ENCODE peak calls at places on chromosomes 3 and 15, in eight cellular contexts. G is dorsolateral prefrontal cortex, D is amygdala, C is AG10803, X is OCI-LY7, A is GM06990, Q is retinal pigment epithelial cell, E is NCI-H2081. Y is an unnamed sample.

GRCh38 chr15:89419370-89419984 is 76.9 kb downstream of the RHCG start:
- DNase-seq in G (no peak), D (peak), C (no peak), X (peak), A (no peak), Q (no peak), E (no peak), Y (no peak)

GRCh38 chr3:183825380-183826161 is at the start of gene MAP6D1:
- DNase-seq in G (peak), D (peak), C (peak), X (peak), A (peak), Q (no peak), E (peak), Y (peak)

GRCh38 chr15:55981596-55982249 is 11.7 kb downstream of the NEDD4 start:
- DNase-seq in G (no peak), D (no peak), C (no peak), X (no peak), A (no peak), Q (no peak), E (no peak), Y (no peak)

GRCh38 chr3:127477396-127477795 is 113.1 kb downstream of the TPRA1 start:
- DNase-seq in G (peak), D (no peak), C (no peak), X (no peak), A (no peak), Q (no peak), E (no peak), Y (no peak)

GRCh38 chr3:135964160-135964955 is 1.2 kb upstream of the PPP2R3A start:
- DNase-seq in G (no peak), D (no peak), C (no peak), X (no peak), A (no peak), Q (no peak), E (no peak), Y (no peak)

GRCh38 chr15:87489902-87490301 is 766.6 kb downstream of the NTRK3 start:
- DNase-seq in G (no peak), D (no peak), C (no peak), X (no peak), A (no peak), Q (no peak), E (no peak), Y (no peak)

GRCh38 chr15:65653341-65653740 is 31.6 kb downstream of the SLC24A1 start:
- DNase-seq in G (no peak), D (no peak), C (peak), X (no peak), A (no peak), Q (no peak), E (no peak), Y (no peak)

GRCh38 chr3:61637088-61638051 is 76.0 kb downstream of the PTPRG start:
- DNase-seq in G (no peak), D (no peak), C (peak), X (peak), A (peak), Q (no peak), E (no peak), Y (no peak)

GRCh38 chr3:124669470-124669869 is 60.8 kb upstream of the UMPS start:
- DNase-seq in G (no peak), D (no peak), C (peak), X (no peak), A (no peak), Q (no peak), E (no peak), Y (no peak)

GRCh38 chr3:24145981-24146822 is 201.1 kb downstream of the NR1D2 start:
- DNase-seq in G (no peak), D (no peak), C (peak), X (no peak), A (no peak), Q (peak), E (no peak), Y (no peak)

GRCh38 chr15:71153823-71154524 is 38.7 kb downstream of the THSD4 start:
- DNase-seq in G (no peak), D (no peak), C (peak), X (no peak), A (no peak), Q (no peak), E (no peak), Y (no peak)

GRCh38 chr3:46959169-46959515 is 17.4 kb downstream of the CCDC12 start:
- DNase-seq in G (no peak), D (no peak), C (no peak), X (no peak), A (no peak), Q (no peak), E (no peak), Y (no peak)

GRCh38 chr3:46674031-46674592 is 19.4 kb downstream of the ALS2CL start:
- DNase-seq in G (no peak), D (no peak), C (no peak), X (peak), A (no peak), Q (no peak), E (no peak), Y (no peak)

GRCh38 chr15:68298882-68299381 is 21.4 kb downstream of the FEM1B start:
- DNase-seq in G (no peak), D (no peak), C (no peak), X (peak), A (peak), Q (no peak), E (no peak), Y (no peak)

Y was measured in head of caudate nucleus.